ENCODE peak calls at places on chromosomes 3 and 15, in nine cellular contexts. K is activated T-helper 2 cell treated with anti-CD3 and anti-CD28 coated beads, Interferon-gamma antibody, Interleukin-2, Interleukin-4, amounts not matched to agents 10 μg/mL and 5 μg/mL and 100 μg/mL, durations not matched to agents 14 hours and 24 hours and 36 hours; I is occipital lobe; N is SJSA1; P is progenitor cell of endocrine pancreas; M is cardiac muscle cell; B is M059J; F is fibroblast of lung; D is ELR. X is an unnamed sample.

GRCh38 chr3:12185172-12185710 is 26.5 kb upstream of the TIMP4 start:
- DNase-seq in M (no peak), D (no peak), F (no peak), P (no peak), B (no peak), I (no peak), N (no peak), K (no peak), X (no peak)

GRCh38 chr3:108127301-108127988 is 36.6 kb upstream of the CD47 start:
- DNase-seq in P (no peak), K (peak; percentile 63), D (no peak), I (no peak), B (no peak), F (no peak), N (no peak), M (peak; percentile 15), X (peak; percentile 17)

GRCh38 chr15:66882251-66883020 is 180.4 kb downstream of the SMAD6 start:
- DNase-seq in N (peak; percentile 88), M (no peak), K (no peak), D (peak; percentile 62), P (no peak), B (peak; percentile 94), F (peak; percentile 61), I (peak; percentile 11), X (peak; percentile 83)

GRCh38 chr3:126983653-126984390 is 907 bp downstream of the PLXNA1 start:
- DNase-seq in I (no peak), B (peak; percentile 39), F (peak; percentile 43), K (no peak), M (peak; percentile 62), P (peak; percentile 59), N (no peak), D (peak; percentile 49), X (no peak)

GRCh38 chr15:92801774-92802464 is 98.2 kb upstream of the CHD2 start:
- DNase-seq in K (no peak), B (peak; percentile 90), D (peak; percentile 84), F (peak; percentile 90), I (no peak), P (no peak), M (no peak), N (peak; percentile 79), X (peak; percentile 94)

GRCh38 chr15:38721549-38721948 is 156.9 kb upstream of the RASGRP1 start:
- DNase-seq in B (no peak), K (no peak), M (no peak), P (no peak), D (no peak), I (no peak), F (no peak), N (no peak), X (no peak)

GRCh38 chr3:50375200-50375931 is 16.0 kb upstream of the TMEM115 start:
- DNase-seq in M (no peak), B (no peak), F (no peak), K (no peak), N (no peak), P (no peak), D (peak; percentile 11), I (no peak), X (no peak)

GRCh38 chr3:40118031-40118610 is 191.4 kb upstream of the EIF1B start:
- DNase-seq in M (no peak), I (no peak), F (no peak), D (no peak), K (no peak), N (no peak), B (no peak), P (no peak), X (no peak)

GRCh38 chr3:134432236-134432635 is 53.5 kb downstream of the ANAPC13 start:
- DNase-seq in K (no peak), F (no peak), D (no peak), N (no peak), P (no peak), M (peak; percentile 23), B (no peak), I (no peak), X (no peak)

GRCh38 chr15:83850846-83851245 is 196.9 kb downstream of the ADAMTSL3 start:
- DNase-seq in P (no peak), M (no peak), K (no peak), I (no peak), N (no peak), F (no peak), D (no peak), B (no peak), X (no peak)

GRCh38 chr3:63609834-63610233 is 42.6 kb upstream of the SNTN start:
- DNase-seq in I (no peak), N (no peak), P (no peak), D (no peak), K (no peak), B (no peak), M (no peak), F (no peak), X (no peak)

GRCh38 chr3:114154321-114154821 is 24.5 kb downstream of the DRD3 start:
- DNase-seq in N (no peak), F (no peak), K (no peak), M (no peak), D (no peak), P (no peak), I (no peak), B (no peak), X (no peak)

GRCh38 chr3:47283596-47284364 is 1.0 kb downstream of the KLHL18 start:
- DNase-seq in M (peak; percentile 13), K (no peak), F (peak; percentile 3), I (no peak), D (peak; percentile 35), P (no peak), N (no peak), B (peak; percentile 10), X (no peak)

GRCh38 chr3:152405915-152406802 is 137.4 kb downstream of the MBNL1 start:
- DNase-seq in I (no peak), N (no peak), D (peak; percentile 80), F (peak; percentile 97), B (peak; percentile 81), P (no peak), K (no peak), M (no peak), X (peak; percentile 25)

GRCh38 chr3:62710761-62711160 is 164.5 kb downstream of the CADPS start:
- DNase-seq in F (no peak), K (no peak), P (no peak), D (no peak), I (no peak), B (no peak), N (no peak), M (no peak), X (no peak)

GRCh38 chr15:77530576-77530975 is 102.1 kb downstream of the LINGO1 start:
- DNase-seq in I (no peak), M (no peak), D (no peak), P (no peak), N (no peak), F (no peak), K (no peak), B (no peak), X (no peak)

GRCh38 chr3:177102526-177102925 is 94.8 kb downstream of the TBL1XR1 start:
- DNase-seq in M (peak; percentile 61), I (no peak), B (no peak), F (no peak), N (no peak), K (no peak), D (no peak), P (no peak), X (no peak)

GRCh38 chr3:122004123-122004522 is 17.9 kb downstream of the ILDR1 start:
- DNase-seq in B (peak; percentile 23), N (no peak), P (no peak), D (no peak), M (no peak), F (peak; percentile 4), I (no peak), K (no peak), X (no peak)

GRCh38 chr3:62873672-62874397 is 1.4 kb downstream of the CADPS start:
- DNase-seq in I (peak; percentile 62), P (peak; percentile 39), F (peak; percentile 11), M (peak; percentile 89), B (no peak), D (no peak), N (no peak), K (no peak), X (no peak)

GRCh38 chr3:32859604-32860237 is 41.9 kb downstream of the TRIM71 start:
- DNase-seq in N (no peak), B (no peak), P (no peak), D (no peak), M (no peak), F (no peak), I (no peak), K (no peak), X (no peak)

GRCh38 chr3:24680214-24680967 is 185.7 kb upstream of the THRB start:
- DNase-seq in P (peak; percentile 66), K (peak; percentile 26), M (peak; percentile 84), D (peak; percentile 38), N (no peak), B (peak; percentile 26), I (peak; percentile 33), F (peak; percentile 37), X (peak; percentile 56)

GRCh38 chr15:92733090-92733933 is 77.7 kb upstream of the FAM174B start:
- DNase-seq in K (no peak), M (no peak), B (no peak), D (no peak), F (no peak), I (no peak), N (no peak), P (no peak), X (no peak)

GRCh38 chr3:16388850-16389411 is 123.9 kb downstream of the OXNAD1 start:
- DNase-seq in K (no peak), F (peak; percentile 95), M (no peak), I (no peak), D (no peak), N (no peak), B (no peak), P (no peak), X (no peak)

GRCh38 chr3:136621628-136622027 is 130.6 kb downstream of the STAG1 start:
- DNase-seq in M (no peak), B (no peak), K (no peak), N (no peak), F (peak; percentile 56), I (no peak), D (peak; percentile 28), P (no peak), X (no peak)

GRCh38 chr15:65875458-65875857 is 6.2 kb downstream of the RAB11A start:
- DNase-seq in N (no peak), I (no peak), K (no peak), D (no peak), P (no peak), B (no peak), M (no peak), F (no peak), X (no peak)

GRCh38 chr15:73952913-73953750 is 26.9 kb downstream of the LOXL1 start:
- DNase-seq in F (no peak), N (no peak), I (no peak), K (no peak), P (no peak), M (no peak), B (no peak), D (no peak), X (no peak)

GRCh38 chr15:63238796-63239195 is 38.6 kb upstream of the APH1B start:
- DNase-seq in M (no peak), B (peak; percentile 94), P (no peak), D (peak; percentile 89), N (no peak), I (no peak), K (no peak), F (peak; percentile 69), X (peak; percentile 44)

GRCh38 chr3:117350386-117350785 is 640.8 kb downstream of the TUSC7 start:
- DNase-seq in K (no peak), N (no peak), P (no peak), M (no peak), F (no peak), D (no peak), B (no peak), I (no peak), X (no peak)

GRCh38 chr3:117118604-117119003 is 409.0 kb downstream of the TUSC7 start:
- DNase-seq in P (no peak), D (no peak), K (no peak), M (no peak), I (no peak), N (no peak), F (no peak), B (no peak), X (no peak)

GRCh38 chr3:53713626-53714025 is 132.6 kb downstream of the CHDH start:
- DNase-seq in B (no peak), D (no peak), N (no peak), P (no peak), M (no peak), K (no peak), I (no peak), F (no peak), X (no peak)

GRCh38 chr15:60062826-60063225 is 58.7 kb downstream of the FOXB1 start:
- DNase-seq in N (no peak), K (no peak), B (peak; percentile 52), P (no peak), I (no peak), M (no peak), F (peak; percentile 79), D (peak; percentile 46), X (no peak)

X was measured in A172.